ENCODE peak calls at places on chromosomes 16 and 17, in five cellular contexts. One of them, this sample, is unnamed. For H3K4me1, the result is how much of the 10 kb centered on the place peaks cover.

GRCh38 chr17:58755269-58755576 is 431 bp upstream of the PPM1E start:
- DNase-seq in uterus: no peak
- DNase-seq in upper lobe of right lung: no peak
- DNase-seq in left ventricle myocardium inferior: no peak
- DNase-seq in neural progenitor cell: no peak
- DNase-seq in this sample: no peak

GRCh38 chr17:49851387-49852291 is 3.8 kb upstream of the TAC4 start:
- DNase-seq in uterus: peak
- DNase-seq in upper lobe of right lung: peak
- DNase-seq in left ventricle myocardium inferior: peak
- DNase-seq in neural progenitor cell: peak
- DNase-seq in this sample: peak

GRCh38 chr17:56700919-56701420 is 107.5 kb downstream of the NOG start:
- DNase-seq in uterus: no peak
- DNase-seq in upper lobe of right lung: no peak
- DNase-seq in left ventricle myocardium inferior: no peak
- DNase-seq in neural progenitor cell: no peak
- DNase-seq in this sample: no peak

GRCh38 chr17:65553646-65554567 is 7.5 kb downstream of the AXIN2 start:
- DNase-seq in uterus: no peak
- DNase-seq in upper lobe of right lung: no peak
- DNase-seq in left ventricle myocardium inferior: no peak
- DNase-seq in neural progenitor cell: peak
- DNase-seq in this sample: no peak

GRCh38 chr17:42691021-42691545 is 8.8 kb downstream of the CNTNAP1 start:
- DNase-seq in uterus: no peak
- DNase-seq in upper lobe of right lung: no peak
- DNase-seq in left ventricle myocardium inferior: no peak
- DNase-seq in neural progenitor cell: no peak
- DNase-seq in this sample: no peak

GRCh38 chr16:85650864-85651811 is 37.6 kb downstream of the GINS2 start:
- DNase-seq in uterus: peak
- DNase-seq in upper lobe of right lung: no peak
- DNase-seq in left ventricle myocardium inferior: peak
- DNase-seq in neural progenitor cell: peak
- DNase-seq in this sample: no peak

GRCh38 chr17:77995146-77995852 is 36.8 kb downstream of the TNRC6C start:
- DNase-seq in uterus: no peak
- DNase-seq in upper lobe of right lung: no peak
- DNase-seq in left ventricle myocardium inferior: peak
- DNase-seq in neural progenitor cell: peak
- DNase-seq in this sample: no peak

GRCh38 chr17:8060274-8060673 is 21.4 kb downstream of the ALOX15B start:
- DNase-seq in uterus: peak
- DNase-seq in upper lobe of right lung: peak
- DNase-seq in left ventricle myocardium inferior: no peak
- DNase-seq in neural progenitor cell: peak
- DNase-seq in this sample: peak

GRCh38 chr16:87691686-87692079 is 74.1 kb downstream of the KLHDC4 start:
- DNase-seq in uterus: no peak
- DNase-seq in upper lobe of right lung: no peak
- DNase-seq in left ventricle myocardium inferior: no peak
- DNase-seq in neural progenitor cell: no peak
- DNase-seq in this sample: no peak

GRCh38 chr16:26985100-26986065 is 81.3 kb upstream of the C16orf82 start:
- DNase-seq in uterus: no peak
- DNase-seq in upper lobe of right lung: no peak
- DNase-seq in left ventricle myocardium inferior: no peak
- DNase-seq in neural progenitor cell: no peak
- DNase-seq in this sample: no peak

GRCh38 chr16:56878455-56878854 is 13.4 kb downstream of the SLC12A3 start:
- DNase-seq in uterus: no peak
- DNase-seq in upper lobe of right lung: no peak
- DNase-seq in left ventricle myocardium inferior: no peak
- DNase-seq in neural progenitor cell: no peak
- DNase-seq in this sample: no peak
- H3K4me1 ChIP-seq in uterus: under half
- H3K4me1 ChIP-seq in upper lobe of right lung: under half
- H3K4me1 ChIP-seq in left ventricle myocardium inferior: under half
- H3K4me1 ChIP-seq in neural progenitor cell: under half
- H3K4me1 ChIP-seq in this sample: under half

GRCh38 chr17:80832266-80832676 is 159.4 kb upstream of the CHMP6 start:
- DNase-seq in uterus: peak
- DNase-seq in upper lobe of right lung: peak
- DNase-seq in left ventricle myocardium inferior: no peak
- DNase-seq in neural progenitor cell: peak
- DNase-seq in this sample: no peak
- H3K4me3 ChIP-seq in uterus: peak
- H3K4me3 ChIP-seq in upper lobe of right lung: peak
- H3K4me3 ChIP-seq in left ventricle myocardium inferior: peak
- H3K4me3 ChIP-seq in neural progenitor cell: no peak
- H3K4me3 ChIP-seq in this sample: peak

DNA sequence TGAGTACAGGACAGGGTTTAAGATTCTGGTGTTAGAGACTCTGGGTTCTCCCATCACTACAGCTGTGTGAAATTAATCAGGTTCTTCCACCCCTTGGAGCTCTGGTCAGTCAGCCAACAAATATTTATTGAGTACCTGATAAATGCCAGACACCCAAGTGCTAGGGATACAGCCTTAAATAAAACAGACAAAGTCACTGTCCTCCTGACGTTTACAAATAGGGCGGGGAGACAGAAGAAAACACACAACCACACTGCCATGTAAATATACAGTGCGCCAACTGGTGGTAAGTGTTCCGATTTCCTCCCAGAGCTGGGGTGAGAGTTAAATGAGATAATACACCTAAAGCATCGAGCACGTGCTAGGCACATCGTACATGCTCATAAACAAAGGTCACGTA is 121.0 kb downstream of the COPRS start:
- DNase-seq in uterus: no peak
- DNase-seq in upper lobe of right lung: no peak
- DNase-seq in left ventricle myocardium inferior: no peak
- DNase-seq in neural progenitor cell: no peak
- DNase-seq in this sample: peak
- TF ChIP-seq CTCF in uterus: no peak
- TF ChIP-seq CTCF in upper lobe of right lung: no peak
- TF ChIP-seq CTCF in left ventricle myocardium inferior: peak
- TF ChIP-seq CTCF in neural progenitor cell: no peak
- TF ChIP-seq CTCF in this sample: no peak

GRCh38 chr16:15967655-15968315 is 18.4 kb downstream of the ABCC1 start:
- DNase-seq in uterus: no peak
- DNase-seq in upper lobe of right lung: no peak
- DNase-seq in left ventricle myocardium inferior: no peak
- DNase-seq in neural progenitor cell: no peak
- DNase-seq in this sample: no peak

GRCh38 chr16:15970743-15971434 is 21.5 kb downstream of the ABCC1 start:
- DNase-seq in uterus: no peak
- DNase-seq in upper lobe of right lung: no peak
- DNase-seq in left ventricle myocardium inferior: no peak
- DNase-seq in neural progenitor cell: no peak
- DNase-seq in this sample: no peak

GRCh38 chr16:15971435-15971805 is 22.0 kb downstream of the ABCC1 start:
- DNase-seq in uterus: no peak
- DNase-seq in upper lobe of right lung: no peak
- DNase-seq in left ventricle myocardium inferior: no peak
- DNase-seq in neural progenitor cell: no peak
- DNase-seq in this sample: no peak

GRCh38 chr16:15972046-15972868 is 22.8 kb downstream of the ABCC1 start:
- DNase-seq in uterus: no peak
- DNase-seq in upper lobe of right lung: no peak
- DNase-seq in left ventricle myocardium inferior: no peak
- DNase-seq in neural progenitor cell: no peak
- DNase-seq in this sample: no peak

GRCh38 chr16:15970202-15970601 is 20.8 kb downstream of the ABCC1 start:
- DNase-seq in uterus: no peak
- DNase-seq in upper lobe of right lung: no peak
- DNase-seq in left ventricle myocardium inferior: no peak
- DNase-seq in neural progenitor cell: peak
- DNase-seq in this sample: no peak
- H3K4me1 ChIP-seq in uterus: under half
- H3K4me1 ChIP-seq in upper lobe of right lung: under half
- H3K4me1 ChIP-seq in left ventricle myocardium inferior: under half
- H3K4me1 ChIP-seq in neural progenitor cell: under half
- H3K4me1 ChIP-seq in this sample: under half

This sample was measured in prostate gland.